ENCODE peak calls at places on chromosomes 16 and 17, in five cellular contexts. One of them, this sample, is unnamed.

GRCh38 chr16:4976611-4977145 is 18.5 kb downstream of the SEC14L5 start:
- DNase-seq in naive thymus-derived CD4-positive, alpha-beta T cell: no peak
- DNase-seq in Caco-2: no peak
- DNase-seq in upper lobe of right lung: peak
- DNase-seq in thoracic aorta: no peak
- DNase-seq in this sample: no peak

GRCh38 chr17:74404802-74405201 is 27.1 kb upstream of the GPRC5C start:
- DNase-seq in thoracic aorta: no peak
- DNase-seq in upper lobe of right lung: no peak
- DNase-seq in naive thymus-derived CD4-positive, alpha-beta T cell: no peak
- DNase-seq in Caco-2: no peak
- DNase-seq in this sample: no peak

GRCh38 chr17:70775667-70776066 is 606.3 kb downstream of the KCNJ2 start:
- DNase-seq in thoracic aorta: no peak
- DNase-seq in naive thymus-derived CD4-positive, alpha-beta T cell: no peak
- DNase-seq in upper lobe of right lung: no peak
- DNase-seq in Caco-2: no peak
- DNase-seq in this sample: no peak

GRCh38 chr16:57846078-57846697 is 43.9 kb upstream of the KIFC3 start:
- DNase-seq in upper lobe of right lung: no peak
- DNase-seq in Caco-2: peak
- DNase-seq in naive thymus-derived CD4-positive, alpha-beta T cell: no peak
- DNase-seq in thoracic aorta: no peak
- DNase-seq in this sample: no peak

GRCh38 chr17:3004925-3005324 is 58.5 kb downstream of the OR1D5 start:
- DNase-seq in thoracic aorta: no peak
- DNase-seq in naive thymus-derived CD4-positive, alpha-beta T cell: no peak
- DNase-seq in Caco-2: no peak
- DNase-seq in upper lobe of right lung: no peak
- DNase-seq in this sample: no peak

GRCh38 chr16:86494039-86494564 is 16.2 kb upstream of the FOXF1 start:
- DNase-seq in Caco-2: no peak
- DNase-seq in thoracic aorta: no peak
- DNase-seq in naive thymus-derived CD4-positive, alpha-beta T cell: no peak
- DNase-seq in upper lobe of right lung: no peak
- DNase-seq in this sample: no peak

GRCh38 chr17:64097196-64097936 is 32.6 kb downstream of the ERN1 start:
- DNase-seq in thoracic aorta: no peak
- DNase-seq in Caco-2: no peak
- DNase-seq in upper lobe of right lung: no peak
- DNase-seq in naive thymus-derived CD4-positive, alpha-beta T cell: no peak
- DNase-seq in this sample: no peak

GRCh38 chr17:79933863-79934652 is 94.8 kb upstream of the CBX4 start:
- DNase-seq in Caco-2: no peak
- DNase-seq in upper lobe of right lung: no peak
- DNase-seq in naive thymus-derived CD4-positive, alpha-beta T cell: no peak
- DNase-seq in thoracic aorta: no peak
- DNase-seq in this sample: peak

GRCh38 chr17:50055426-50056216 is at the start of gene ITGA3:
- DNase-seq in upper lobe of right lung: peak
- DNase-seq in thoracic aorta: peak
- DNase-seq in Caco-2: peak
- DNase-seq in naive thymus-derived CD4-positive, alpha-beta T cell: peak
- DNase-seq in this sample: peak

GRCh38 chr16:79307214-79307613 is 293.3 kb downstream of the MAF start:
- DNase-seq in thoracic aorta: no peak
- DNase-seq in Caco-2: no peak
- DNase-seq in upper lobe of right lung: peak
- DNase-seq in naive thymus-derived CD4-positive, alpha-beta T cell: no peak
- DNase-seq in this sample: no peak

GRCh38 chr17:33725675-33726271 is 432.7 kb upstream of the ASIC2 start:
- DNase-seq in naive thymus-derived CD4-positive, alpha-beta T cell: no peak
- DNase-seq in upper lobe of right lung: peak
- DNase-seq in Caco-2: peak
- DNase-seq in thoracic aorta: no peak
- DNase-seq in this sample: peak

GRCh38 chr16:15575293-15576049 is 67.5 kb downstream of the MARF1 start:
- DNase-seq in upper lobe of right lung: no peak
- DNase-seq in naive thymus-derived CD4-positive, alpha-beta T cell: no peak
- DNase-seq in Caco-2: no peak
- DNase-seq in thoracic aorta: no peak
- DNase-seq in this sample: no peak

GRCh38 chr17:38602453-38602852 is 3.3 kb downstream of the SRCIN1 start:
- DNase-seq in thoracic aorta: no peak
- DNase-seq in Caco-2: no peak
- DNase-seq in naive thymus-derived CD4-positive, alpha-beta T cell: no peak
- DNase-seq in upper lobe of right lung: no peak
- DNase-seq in this sample: no peak

GRCh38 chr16:75118943-75119539 is 2.5 kb upstream of the LDHD start:
- DNase-seq in naive thymus-derived CD4-positive, alpha-beta T cell: no peak
- DNase-seq in upper lobe of right lung: no peak
- DNase-seq in Caco-2: peak
- DNase-seq in thoracic aorta: no peak
- DNase-seq in this sample: no peak

GRCh38 chr17:5486206-5487124 is at the start of gene MIS12:
- DNase-seq in thoracic aorta: peak
- DNase-seq in upper lobe of right lung: peak
- DNase-seq in naive thymus-derived CD4-positive, alpha-beta T cell: peak
- DNase-seq in Caco-2: peak
- DNase-seq in this sample: peak

GRCh38 chr17:17462048-17462824 is 14.6 kb upstream of the MED9 start:
- DNase-seq in Caco-2: no peak
- DNase-seq in upper lobe of right lung: no peak
- DNase-seq in thoracic aorta: no peak
- DNase-seq in naive thymus-derived CD4-positive, alpha-beta T cell: no peak
- DNase-seq in this sample: no peak

GRCh38 chr16:80804451-80805383 is at the start of gene CDYL2:
- DNase-seq in Caco-2: peak
- DNase-seq in naive thymus-derived CD4-positive, alpha-beta T cell: peak
- DNase-seq in upper lobe of right lung: peak
- DNase-seq in thoracic aorta: no peak
- DNase-seq in this sample: no peak

GRCh38 chr17:36942631-36943125 is 5.4 kb downstream of the LHX1 start:
- DNase-seq in thoracic aorta: no peak
- DNase-seq in upper lobe of right lung: no peak
- DNase-seq in naive thymus-derived CD4-positive, alpha-beta T cell: peak
- DNase-seq in Caco-2: no peak
- DNase-seq in this sample: no peak

GRCh38 chr16:85643631-85644030 is 30.5 kb downstream of the GSE1 start:
- DNase-seq in Caco-2: no peak
- DNase-seq in upper lobe of right lung: no peak
- DNase-seq in naive thymus-derived CD4-positive, alpha-beta T cell: no peak
- DNase-seq in thoracic aorta: no peak
- DNase-seq in this sample: no peak

GRCh38 chr17:60372790-60373483 is 19.0 kb downstream of the USP32 start:
- DNase-seq in thoracic aorta: no peak
- DNase-seq in Caco-2: no peak
- DNase-seq in upper lobe of right lung: no peak
- DNase-seq in naive thymus-derived CD4-positive, alpha-beta T cell: no peak
- DNase-seq in this sample: no peak

GRCh38 chr17:76036497-76037380 is 9.6 kb upstream of the EVPL start:
- DNase-seq in naive thymus-derived CD4-positive, alpha-beta T cell: no peak
- DNase-seq in Caco-2: no peak
- DNase-seq in upper lobe of right lung: no peak
- DNase-seq in thoracic aorta: no peak
- DNase-seq in this sample: no peak

GRCh38 chr17:74351552-74352210 is 10.0 kb downstream of the BTBD17 start:
- DNase-seq in Caco-2: no peak
- DNase-seq in upper lobe of right lung: no peak
- DNase-seq in thoracic aorta: no peak
- DNase-seq in naive thymus-derived CD4-positive, alpha-beta T cell: no peak
- DNase-seq in this sample: no peak

GRCh38 chr16:11682655-11683096 is 14.4 kb downstream of the SNN start:
- DNase-seq in naive thymus-derived CD4-positive, alpha-beta T cell: no peak
- DNase-seq in Caco-2: no peak
- DNase-seq in thoracic aorta: no peak
- DNase-seq in upper lobe of right lung: no peak
- DNase-seq in this sample: no peak

GRCh38 chr17:1188812-1189211 is 9.0 kb upstream of the ABR start:
- DNase-seq in Caco-2: no peak
- DNase-seq in thoracic aorta: peak
- DNase-seq in upper lobe of right lung: peak
- DNase-seq in naive thymus-derived CD4-positive, alpha-beta T cell: no peak
- DNase-seq in this sample: no peak

GRCh38 chr17:27588354-27588753 is 42.6 kb upstream of the LGALS9 start:
- DNase-seq in thoracic aorta: no peak
- DNase-seq in naive thymus-derived CD4-positive, alpha-beta T cell: no peak
- DNase-seq in Caco-2: no peak
- DNase-seq in upper lobe of right lung: no peak
- DNase-seq in this sample: no peak

GRCh38 chr17:31510273-31511175 is 119.0 kb downstream of the RAB11FIP4 start:
- DNase-seq in thoracic aorta: no peak
- DNase-seq in upper lobe of right lung: no peak
- DNase-seq in naive thymus-derived CD4-positive, alpha-beta T cell: no peak
- DNase-seq in Caco-2: no peak
- DNase-seq in this sample: no peak
- H3K4me3 ChIP-seq in thoracic aorta: peak
- H3K4me3 ChIP-seq in upper lobe of right lung: no peak
- H3K4me3 ChIP-seq in naive thymus-derived CD4-positive, alpha-beta T cell: peak
- H3K4me3 ChIP-seq in Caco-2: no peak
- H3K4me3 ChIP-seq in this sample: no peak

DNA sequence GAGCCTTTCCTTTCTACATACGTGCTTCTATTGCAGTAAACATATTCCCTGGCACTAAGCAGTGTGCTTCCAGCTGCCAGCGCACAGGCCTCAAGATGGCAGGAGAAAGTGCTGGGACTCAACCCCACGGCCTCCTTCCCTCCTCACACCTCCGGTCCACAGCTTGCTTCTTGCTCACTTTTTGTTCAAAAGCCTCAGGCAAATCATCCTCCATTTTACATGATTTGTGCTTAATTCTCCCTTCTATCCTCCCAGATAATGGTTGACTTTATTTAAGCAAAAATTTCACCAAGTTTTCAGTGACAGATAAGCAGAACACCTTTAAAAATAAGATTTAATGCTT is 5.5 kb downstream of the CDK5R1 start:
- DNase-seq in Caco-2: no peak
- DNase-seq in upper lobe of right lung: no peak
- DNase-seq in naive thymus-derived CD4-positive, alpha-beta T cell: no peak
- DNase-seq in thoracic aorta: no peak
- DNase-seq in this sample: no peak
- H3K4me3 ChIP-seq in Caco-2: no peak
- H3K4me3 ChIP-seq in upper lobe of right lung: no peak
- H3K4me3 ChIP-seq in naive thymus-derived CD4-positive, alpha-beta T cell: no peak
- H3K4me3 ChIP-seq in thoracic aorta: no peak
- H3K4me3 ChIP-seq in this sample: no peak

DNA sequence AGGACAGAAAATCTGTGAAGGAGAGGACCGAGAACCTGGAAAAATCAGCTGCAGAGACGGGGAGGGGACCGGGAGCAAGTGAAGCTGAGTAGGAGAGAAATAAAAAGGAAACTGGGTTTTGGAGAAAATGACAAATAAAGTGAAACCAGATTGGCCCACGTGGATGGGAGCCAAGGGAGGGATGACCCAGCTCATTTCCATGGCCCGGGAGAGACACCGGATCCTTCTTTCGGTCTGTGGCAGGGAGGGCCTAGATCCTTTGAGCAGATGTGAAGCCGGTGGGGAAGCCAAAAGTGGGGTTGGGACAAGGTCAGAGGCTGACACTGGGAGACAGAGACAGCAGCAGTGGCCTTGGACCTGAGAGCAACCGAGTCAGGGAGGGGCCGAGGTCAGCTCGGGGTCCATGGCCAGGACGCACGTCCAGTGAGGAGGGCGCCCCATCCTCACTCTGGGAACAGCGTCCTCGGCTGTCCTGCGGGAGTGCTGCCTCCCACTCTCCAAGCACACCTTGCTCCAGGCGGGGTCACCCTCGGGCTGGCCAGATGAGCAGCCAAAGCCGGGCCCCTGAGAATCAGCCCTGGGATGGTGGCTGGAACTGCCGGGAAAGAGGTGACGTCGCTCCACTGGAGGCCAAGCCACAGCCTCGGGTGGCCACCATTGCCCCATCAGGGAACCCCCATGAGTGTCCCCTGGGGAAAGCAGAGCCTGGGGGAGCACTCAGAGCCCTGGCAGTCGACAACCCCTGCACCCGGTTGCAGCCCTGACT is 50.8 kb upstream of the CDR2 start:
- DNase-seq in upper lobe of right lung: no peak
- DNase-seq in thoracic aorta: no peak
- DNase-seq in Caco-2: no peak
- DNase-seq in naive thymus-derived CD4-positive, alpha-beta T cell: no peak
- DNase-seq in this sample: no peak
- H3K4me3 ChIP-seq in upper lobe of right lung: peak
- H3K4me3 ChIP-seq in thoracic aorta: peak
- H3K4me3 ChIP-seq in Caco-2: no peak
- H3K4me3 ChIP-seq in naive thymus-derived CD4-positive, alpha-beta T cell: no peak
- H3K4me3 ChIP-seq in this sample: no peak

DNA sequence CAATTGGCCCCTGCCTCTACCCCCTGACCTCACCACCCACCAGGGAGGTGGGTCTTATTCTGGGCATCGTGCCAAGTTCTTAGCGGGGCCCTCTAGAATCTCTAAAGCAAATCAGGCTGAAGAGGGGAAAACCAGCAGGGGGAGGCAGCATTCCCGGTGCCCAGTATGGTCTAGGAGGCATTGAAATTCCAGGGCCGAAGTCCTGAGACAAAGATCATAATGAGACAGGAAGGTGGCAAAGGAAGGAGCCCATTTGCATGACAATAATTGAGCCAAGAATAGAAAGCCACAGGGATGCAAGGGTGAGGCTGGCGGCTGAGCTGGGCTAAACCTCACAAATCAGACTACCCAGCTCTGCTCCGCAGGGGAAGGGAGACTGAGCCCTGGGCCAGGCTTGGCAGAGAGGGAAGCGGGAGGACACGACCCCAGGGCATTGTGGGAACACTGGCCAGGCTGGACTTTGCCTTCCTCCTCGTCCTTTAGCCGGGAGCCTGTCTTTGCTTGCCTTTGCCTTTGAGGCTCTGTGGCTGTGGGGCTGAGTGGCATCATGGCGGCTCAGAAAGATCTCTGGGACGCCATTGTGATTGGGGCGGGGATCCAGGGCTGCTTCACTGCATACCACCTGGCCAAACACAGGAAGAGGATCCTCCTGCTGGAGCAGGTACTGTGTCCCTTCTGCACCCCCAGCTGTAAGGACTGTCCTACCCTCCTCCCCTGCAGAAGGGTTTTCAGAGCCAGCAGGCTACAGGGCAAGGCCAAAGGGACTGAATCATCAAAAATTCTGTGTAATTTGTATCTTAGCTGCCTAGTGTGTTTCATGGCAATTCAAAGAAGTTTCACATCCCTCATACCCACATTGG is at the start of gene PIPOX:
- DNase-seq in naive thymus-derived CD4-positive, alpha-beta T cell: no peak
- DNase-seq in upper lobe of right lung: no peak
- DNase-seq in Caco-2: no peak
- DNase-seq in thoracic aorta: no peak
- DNase-seq in this sample: peak
- H3K4me3 ChIP-seq in naive thymus-derived CD4-positive, alpha-beta T cell: no peak
- H3K4me3 ChIP-seq in upper lobe of right lung: no peak
- H3K4me3 ChIP-seq in Caco-2: no peak
- H3K4me3 ChIP-seq in thoracic aorta: no peak
- H3K4me3 ChIP-seq in this sample: no peak

This sample was measured in Jurkat, Clone E6-1.